ENCODE peak calls at places on chromosomes 2 and 18, in four cellular contexts. Z is tibial nerve, F is GM12878, K is Peyer's patch. Q is an unnamed sample.
A peak's percentile ranks its signal among the peaks of the same experiment; 100 is the strongest.

GRCh38 chr18:3919396-3920061 is 469.6 kb downstream of the TGIF1 start:
- DNase-seq in Z (no peak), F (no peak), K (no peak), Q (no peak)

GRCh38 chr2:241009601-241010530 is 11.4 kb downstream of the SNED1 start:
- DNase-seq in Z (peak; percentile 18), F (no peak), K (no peak), Q (no peak)

GRCh38 chr18:32219431-32219830 is 29.6 kb downstream of the MEP1B start:
- DNase-seq in Z (no peak), F (no peak), K (no peak), Q (no peak)

GRCh38 chr2:167832840-167833239 is 414.6 kb downstream of the STK39 start:
- DNase-seq in Z (no peak), F (no peak), K (no peak), Q (no peak)

GRCh38 chr18:48826806-48827205 is 124.0 kb downstream of the SMAD7 start:
- DNase-seq in Z (no peak), F (no peak), K (peak; percentile 32), Q (no peak)

GRCh38 chr2:128381001-128381938 is 62.6 kb upstream of the HS6ST1 start:
- DNase-seq in Z (no peak), F (no peak), K (peak; percentile 40), Q (no peak)

GRCh38 chr2:60844105-60844504 is 37.3 kb upstream of the REL start:
- DNase-seq in Z (no peak), F (no peak), K (no peak), Q (no peak)

GRCh38 chr18:37660658-37661057 is 95.1 kb upstream of the CELF4 start:
- DNase-seq in Z (no peak), F (no peak), K (no peak), Q (no peak)

GRCh38 chr2:211085056-211085680 is 528.8 kb downstream of the CPS1 start:
- DNase-seq in Z (no peak), F (no peak), K (no peak), Q (no peak)

GRCh38 chr2:234251326-234252271 is 201.1 kb downstream of the SPP2 start:
- DNase-seq in Z (no peak), F (no peak), K (peak; percentile 54), Q (no peak)

GRCh38 chr2:7673843-7674242 is 756.6 kb downstream of the RNF144A start:
- DNase-seq in Z (no peak), F (no peak), K (no peak), Q (no peak)

GRCh38 chr2:149595069-149595963 is 7.7 kb upstream of the MMADHC start:
- DNase-seq in Z (no peak), F (no peak), K (no peak), Q (no peak)

GRCh38 chr2:11473604-11474440 is 7.9 kb upstream of the E2F6 start:
- DNase-seq in Z (no peak), F (no peak), K (no peak), Q (no peak)

GRCh38 chr2:159637237-159637636 is 20.9 kb upstream of the BAZ2B start:
- DNase-seq in Z (no peak), F (no peak), K (no peak), Q (no peak)

GRCh38 chr2:16437189-16437588 is 228.4 kb downstream of the CYRIA start:
- DNase-seq in Z (no peak), F (no peak), K (no peak), Q (no peak)

GRCh38 chr2:12070581-12070980 is 324.1 kb downstream of the LPIN1 start:
- DNase-seq in Z (no peak), F (no peak), K (no peak), Q (no peak)

GRCh38 chr2:186950694-186951093 is 101.7 kb upstream of the ZSWIM2 start:
- DNase-seq in Z (no peak), F (no peak), K (no peak), Q (no peak)

GRCh38 chr2:101698419-101699190 is 1.1 kb downstream of the MAP4K4 start:
- DNase-seq in Z (no peak), F (no peak), K (no peak), Q (no peak)

GRCh38 chr2:218168635-218169462 is 2.1 kb upstream of the CXCR1 start:
- DNase-seq in Z (peak; percentile 27), F (no peak), K (peak; percentile 84), Q (no peak)

GRCh38 chr2:105977212-105977611 is 216.9 kb downstream of the UXS1 start:
- DNase-seq in Z (no peak), F (no peak), K (peak; percentile 55), Q (no peak)

GRCh38 chr18:67600181-67600631 is 83.7 kb upstream of the DSEL start:
- DNase-seq in Z (no peak), F (no peak), K (no peak), Q (no peak)

GRCh38 chr2:183186296-183186695 is 62.1 kb downstream of the NUP35 start:
- DNase-seq in Z (no peak), F (no peak), K (no peak), Q (no peak)

GRCh38 chr2:20616341-20616871 is 34.5 kb downstream of the HS1BP3 start:
- DNase-seq in Z (no peak), F (no peak), K (peak; percentile 43), Q (no peak)

GRCh38 chr2:119181391-119181790 is 22.8 kb upstream of the C1QL2 start:
- DNase-seq in Z (no peak), F (no peak), K (no peak), Q (no peak)

GRCh38 chr2:37196320-37197195 is at the start of gene CEBPZOS:
- DNase-seq in Z (peak; percentile 69), F (peak; percentile 71), K (peak; percentile 95), Q (peak; percentile 67)

GRCh38 chr2:191178806-191179514 is 28.2 kb upstream of the STAT4 start:
- DNase-seq in Z (peak; percentile 67), F (no peak), K (no peak), Q (no peak)

GRCh38 chr2:234953116-234954031 is 1.6 kb downstream of the SH3BP4 start:
- DNase-seq in Z (no peak), F (no peak), K (peak; percentile 41), Q (no peak)

GRCh38 chr2:23690421-23691105 is 236.4 kb downstream of the ATAD2B start:
- DNase-seq in Z (no peak), F (no peak), K (no peak), Q (no peak)

GRCh38 chr2:85269959-85270358 is 57.8 kb downstream of the TGOLN2 start:
- DNase-seq in Z (no peak), F (no peak), K (no peak), Q (no peak)

GRCh38 chr2:208249241-208249640 is 5.6 kb downstream of the IDH1 start:
- DNase-seq in Z (no peak), F (no peak), K (no peak), Q (no peak)

GRCh38 chr18:22434973-22435608 is 17.4 kb upstream of the CTAGE1 start:
- DNase-seq in Z (no peak), F (no peak), K (no peak), Q (no peak)

GRCh38 chr18:25229858-25230257 is 122.1 kb downstream of the ZNF521 start:
- DNase-seq in Z (no peak), F (no peak), K (no peak), Q (no peak)

DNA sequence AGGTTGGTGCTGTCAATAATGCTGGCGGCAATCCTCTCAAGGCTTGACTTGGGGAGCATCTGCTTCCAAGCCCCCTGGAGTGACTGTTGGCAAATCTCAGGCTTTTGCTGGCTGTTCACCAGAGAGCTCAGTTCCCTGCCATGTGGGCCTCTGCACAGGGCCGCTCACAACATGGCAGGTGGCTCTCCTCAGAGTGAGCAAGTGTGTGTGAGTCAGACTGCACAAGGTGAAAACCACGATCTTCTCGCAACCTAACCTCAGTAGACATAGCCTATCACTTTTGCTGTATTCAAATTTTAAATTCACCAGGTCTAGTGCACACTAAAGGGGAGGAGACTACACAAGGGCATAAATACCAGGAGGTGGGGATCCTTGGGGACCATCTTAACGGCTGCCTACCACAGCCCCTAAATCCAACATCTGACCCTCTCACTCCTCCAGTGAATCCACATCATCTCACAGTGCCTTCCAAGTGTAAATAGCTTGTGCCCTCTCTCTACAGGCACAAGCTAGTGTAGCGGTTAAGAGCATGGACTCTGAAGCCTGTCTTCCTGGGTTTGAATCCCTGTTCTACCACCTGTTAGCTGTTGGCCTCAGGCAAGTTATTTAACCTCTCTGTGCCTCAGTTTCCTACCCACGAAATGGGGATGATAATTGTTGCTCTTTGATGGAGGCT is 187.7 kb upstream of the CXCR4 start:
- DNase-seq in Z (no peak), F (no peak), K (no peak), Q (peak; percentile 60)
- TF ChIP-seq CTCF in Z (no peak), F (no peak), K (no peak), Q (no peak)

GRCh38 chr2:113246606-113247005 is 32.1 kb downstream of the PAX8 start:
- DNase-seq in Z (no peak), F (no peak), K (no peak), Q (no peak)
- TF ChIP-seq CTCF in Z (no peak), F (no peak), K (no peak), Q (no peak)

DNA sequence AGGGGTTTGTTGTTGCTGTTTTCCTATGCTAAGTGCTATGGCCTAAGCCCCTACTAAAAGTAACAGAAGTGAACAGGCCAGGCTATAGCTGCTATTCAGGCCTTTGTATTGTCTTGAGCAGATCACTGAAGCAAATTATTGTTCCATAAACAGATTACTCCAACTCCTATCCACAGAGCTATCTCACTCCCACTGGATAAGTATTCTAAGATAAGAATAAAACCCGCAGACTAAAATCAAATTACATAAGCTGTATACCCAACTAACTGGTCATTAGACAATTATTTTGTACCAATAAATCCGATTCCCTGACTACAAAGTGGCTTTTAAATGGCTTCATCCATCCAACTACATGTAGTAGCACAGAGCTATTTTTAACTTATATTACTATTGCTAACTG is 74.3 kb downstream of the THADA start:
- DNase-seq in Z (no peak), F (no peak), K (no peak), Q (no peak)
- TF ChIP-seq CTCF in Z (no peak), F (no peak), K (no peak), Q (no peak)

DNA sequence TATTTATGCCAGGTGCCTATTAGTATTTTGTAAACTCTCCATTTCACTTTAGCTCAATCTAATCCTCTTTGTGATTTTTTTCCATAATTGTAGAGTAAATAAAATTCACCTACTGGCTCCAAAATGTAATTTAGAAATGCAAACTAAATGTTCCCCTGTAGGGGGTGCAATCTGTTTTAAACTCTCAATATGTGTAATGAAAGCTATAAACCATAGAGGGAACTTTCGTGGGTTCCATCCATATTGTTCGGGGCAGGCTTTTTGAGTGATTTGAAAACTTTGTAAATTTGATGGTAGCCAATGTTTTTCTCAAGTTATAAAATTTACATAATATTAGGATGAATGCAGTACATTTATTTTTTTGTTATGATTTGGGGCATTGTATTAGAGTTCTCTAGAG is 49.4 kb downstream of the TSPYL6 start:
- DNase-seq in Z (no peak), F (no peak), K (no peak), Q (no peak)
- TF ChIP-seq CTCF in Z (peak; percentile 56), F (peak; percentile 50), K (no peak), Q (peak; percentile 35)

GRCh38 chr2:238841542-238842181 is 6.2 kb upstream of the TWIST2 start:
- DNase-seq in Z (no peak), F (no peak), K (no peak), Q (no peak)

GRCh38 chr2:238838786-238839327 is 9.0 kb upstream of the TWIST2 start:
- DNase-seq in Z (no peak), F (no peak), K (no peak), Q (no peak)

GRCh38 chr2:238843476-238843875 is 4.4 kb upstream of the TWIST2 start:
- DNase-seq in Z (no peak), F (no peak), K (no peak), Q (no peak)

GRCh38 chr2:238835726-238836301 is 12.1 kb upstream of the TWIST2 start:
- DNase-seq in Z (no peak), F (no peak), K (no peak), Q (no peak)

GRCh38 chr2:238839428-238839827 is 8.5 kb upstream of the TWIST2 start:
- DNase-seq in Z (no peak), F (no peak), K (no peak), Q (no peak)
- TF ChIP-seq CTCF in Z (no peak), F (no peak), K (no peak), Q (no peak)

GRCh38 chr18:7980136-7980535 is 413.0 kb downstream of the PTPRM start:
- DNase-seq in Z (no peak), F (no peak), K (no peak), Q (no peak)
- TF ChIP-seq CTCF in Z (no peak), F (peak; percentile 22), K (no peak), Q (peak; percentile 31)